ENCODE peak calls at places on chromosomes 6 and 20, in six cellular contexts. One of them, this sample, is unnamed.

GRCh38 chr6:31739639-31740396 is at the start of gene MSH5:
- DNase-seq in posterior vena cava: peak
- DNase-seq in left cardiac atrium: peak
- DNase-seq in KBM-7: peak
- DNase-seq in HFFc6: peak
- DNase-seq in stimulated activated CD4-positive, alpha-beta T cell treated with anti-CD3 and anti-CD28 coated beads, TNF-alpha, amount 100 ng/mL, for 48 hours: peak
- DNase-seq in this sample: peak

GRCh38 chr6:128508588-128509296 is 11.7 kb downstream of the PTPRK start:
- DNase-seq in posterior vena cava: no peak
- DNase-seq in left cardiac atrium: no peak
- DNase-seq in KBM-7: no peak
- DNase-seq in HFFc6: peak
- DNase-seq in stimulated activated CD4-positive, alpha-beta T cell treated with anti-CD3 and anti-CD28 coated beads, TNF-alpha, amount 100 ng/mL, for 48 hours: no peak
- DNase-seq in this sample: no peak

GRCh38 chr6:13673825-13674444 is 37.7 kb downstream of the RANBP9 start:
- DNase-seq in posterior vena cava: no peak
- DNase-seq in left cardiac atrium: no peak
- DNase-seq in KBM-7: no peak
- DNase-seq in HFFc6: no peak
- DNase-seq in stimulated activated CD4-positive, alpha-beta T cell treated with anti-CD3 and anti-CD28 coated beads, TNF-alpha, amount 100 ng/mL, for 48 hours: no peak
- DNase-seq in this sample: no peak

GRCh38 chr6:80022803-80023202 is 18.4 kb downstream of the TTK start:
- DNase-seq in posterior vena cava: no peak
- DNase-seq in left cardiac atrium: no peak
- DNase-seq in KBM-7: no peak
- DNase-seq in HFFc6: peak
- DNase-seq in stimulated activated CD4-positive, alpha-beta T cell treated with anti-CD3 and anti-CD28 coated beads, TNF-alpha, amount 100 ng/mL, for 48 hours: no peak
- DNase-seq in this sample: no peak

GRCh38 chr6:151389640-151390275 is 1.6 kb downstream of the ZBTB2 start:
- DNase-seq in posterior vena cava: peak
- DNase-seq in left cardiac atrium: peak
- DNase-seq in KBM-7: no peak
- DNase-seq in HFFc6: peak
- DNase-seq in stimulated activated CD4-positive, alpha-beta T cell treated with anti-CD3 and anti-CD28 coated beads, TNF-alpha, amount 100 ng/mL, for 48 hours: no peak
- DNase-seq in this sample: no peak

GRCh38 chr6:34238507-34239239 is 2.0 kb downstream of the HMGA1 start:
- DNase-seq in posterior vena cava: no peak
- DNase-seq in left cardiac atrium: no peak
- DNase-seq in KBM-7: no peak
- DNase-seq in HFFc6: no peak
- DNase-seq in stimulated activated CD4-positive, alpha-beta T cell treated with anti-CD3 and anti-CD28 coated beads, TNF-alpha, amount 100 ng/mL, for 48 hours: no peak
- DNase-seq in this sample: no peak

GRCh38 chr6:157823523-157824370 is 701 bp downstream of the SNX9 start:
- DNase-seq in posterior vena cava: no peak
- DNase-seq in left cardiac atrium: peak
- DNase-seq in KBM-7: peak
- DNase-seq in HFFc6: peak
- DNase-seq in stimulated activated CD4-positive, alpha-beta T cell treated with anti-CD3 and anti-CD28 coated beads, TNF-alpha, amount 100 ng/mL, for 48 hours: peak
- DNase-seq in this sample: no peak

GRCh38 chr20:63032026-63032800 is 25.4 kb upstream of the BHLHE23 start:
- DNase-seq in posterior vena cava: peak
- DNase-seq in left cardiac atrium: no peak
- DNase-seq in KBM-7: no peak
- DNase-seq in HFFc6: no peak
- DNase-seq in stimulated activated CD4-positive, alpha-beta T cell treated with anti-CD3 and anti-CD28 coated beads, TNF-alpha, amount 100 ng/mL, for 48 hours: no peak
- DNase-seq in this sample: no peak

GRCh38 chr6:72646604-72647485 is 25.0 kb downstream of the KCNQ5 start:
- DNase-seq in posterior vena cava: no peak
- DNase-seq in left cardiac atrium: no peak
- DNase-seq in KBM-7: no peak
- DNase-seq in HFFc6: no peak
- DNase-seq in stimulated activated CD4-positive, alpha-beta T cell treated with anti-CD3 and anti-CD28 coated beads, TNF-alpha, amount 100 ng/mL, for 48 hours: no peak
- DNase-seq in this sample: no peak

GRCh38 chr6:10310826-10311225 is 104.0 kb downstream of the TFAP2A start:
- DNase-seq in posterior vena cava: no peak
- DNase-seq in left cardiac atrium: no peak
- DNase-seq in KBM-7: no peak
- DNase-seq in HFFc6: no peak
- DNase-seq in stimulated activated CD4-positive, alpha-beta T cell treated with anti-CD3 and anti-CD28 coated beads, TNF-alpha, amount 100 ng/mL, for 48 hours: no peak
- DNase-seq in this sample: no peak

GRCh38 chr20:38471245-38471644 is 1.4 kb upstream of the RALGAPB start:
- DNase-seq in posterior vena cava: no peak
- DNase-seq in left cardiac atrium: no peak
- DNase-seq in KBM-7: no peak
- DNase-seq in HFFc6: no peak
- DNase-seq in stimulated activated CD4-positive, alpha-beta T cell treated with anti-CD3 and anti-CD28 coated beads, TNF-alpha, amount 100 ng/mL, for 48 hours: no peak
- DNase-seq in this sample: no peak

GRCh38 chr6:110609101-110609500 is 132.7 kb upstream of the SLC22A16 start:
- DNase-seq in posterior vena cava: no peak
- DNase-seq in left cardiac atrium: no peak
- DNase-seq in KBM-7: no peak
- DNase-seq in HFFc6: no peak
- DNase-seq in stimulated activated CD4-positive, alpha-beta T cell treated with anti-CD3 and anti-CD28 coated beads, TNF-alpha, amount 100 ng/mL, for 48 hours: no peak
- DNase-seq in this sample: no peak